ENCODE peak calls at places on chromosome 1, in ten cellular contexts. One of them, this sample, is unnamed.

GRCh38 chr1:201025571-201026002 is 2.1 kb upstream of the KIF21B start:
- DNase-seq in Caco-2: peak
- DNase-seq in GM23248: peak
- DNase-seq in Right ventricle myocardium inferior: no peak
- DNase-seq in Daoy: peak
- DNase-seq in osteocyte: no peak
- DNase-seq in neural progenitor cell: peak
- DNase-seq in skeletal muscle cell: peak
- DNase-seq in NCI-H2029: no peak
- DNase-seq in uterus: no peak
- DNase-seq in this sample: peak

GRCh38 chr1:203929741-203930309 is 68.4 kb downstream of the SNRPE start:
- DNase-seq in Caco-2: peak
- DNase-seq in GM23248: no peak
- DNase-seq in Right ventricle myocardium inferior: no peak
- DNase-seq in Daoy: no peak
- DNase-seq in osteocyte: no peak
- DNase-seq in neural progenitor cell: no peak
- DNase-seq in skeletal muscle cell: no peak
- DNase-seq in NCI-H2029: no peak
- DNase-seq in uterus: no peak
- DNase-seq in this sample: no peak

GRCh38 chr1:47569681-47570470 is 132.0 kb downstream of the FOXD2 start:
- DNase-seq in Caco-2: peak
- DNase-seq in GM23248: peak
- DNase-seq in Right ventricle myocardium inferior: no peak
- DNase-seq in Daoy: peak
- DNase-seq in osteocyte: no peak
- DNase-seq in neural progenitor cell: peak
- DNase-seq in skeletal muscle cell: peak
- DNase-seq in NCI-H2029: peak
- DNase-seq in uterus: peak
- DNase-seq in this sample: no peak

GRCh38 chr1:196450143-196450911 is 157.9 kb downstream of the KCNT2 start:
- DNase-seq in Caco-2: no peak
- DNase-seq in GM23248: no peak
- DNase-seq in Right ventricle myocardium inferior: no peak
- DNase-seq in Daoy: no peak
- DNase-seq in osteocyte: no peak
- DNase-seq in neural progenitor cell: no peak
- DNase-seq in skeletal muscle cell: no peak
- DNase-seq in NCI-H2029: no peak
- DNase-seq in uterus: no peak
- DNase-seq in this sample: no peak

GRCh38 chr1:36654586-36654985 is 171.9 kb upstream of the CSF3R start:
- DNase-seq in Caco-2: no peak
- DNase-seq in GM23248: no peak
- DNase-seq in Right ventricle myocardium inferior: no peak
- DNase-seq in Daoy: no peak
- DNase-seq in osteocyte: no peak
- DNase-seq in neural progenitor cell: no peak
- DNase-seq in skeletal muscle cell: no peak
- DNase-seq in NCI-H2029: no peak
- DNase-seq in uterus: no peak
- DNase-seq in this sample: no peak

GRCh38 chr1:86825294-86825693 is 88.6 kb downstream of the SELENOF start:
- DNase-seq in Caco-2: no peak
- DNase-seq in GM23248: peak
- DNase-seq in Right ventricle myocardium inferior: no peak
- DNase-seq in Daoy: peak
- DNase-seq in osteocyte: no peak
- DNase-seq in neural progenitor cell: no peak
- DNase-seq in skeletal muscle cell: no peak
- DNase-seq in NCI-H2029: peak
- DNase-seq in uterus: no peak
- DNase-seq in this sample: no peak

GRCh38 chr1:70405780-70406416 is 5.2 kb upstream of the CTH start:
- DNase-seq in Caco-2: no peak
- DNase-seq in GM23248: no peak
- DNase-seq in Right ventricle myocardium inferior: no peak
- DNase-seq in Daoy: no peak
- DNase-seq in osteocyte: no peak
- DNase-seq in neural progenitor cell: no peak
- DNase-seq in skeletal muscle cell: no peak
- DNase-seq in NCI-H2029: no peak
- DNase-seq in uterus: no peak
- DNase-seq in this sample: no peak

GRCh38 chr1:228445867-228446584 is 29.4 kb upstream of the TRIM17 start:
- DNase-seq in Caco-2: peak
- DNase-seq in GM23248: peak
- DNase-seq in Right ventricle myocardium inferior: no peak
- DNase-seq in Daoy: peak
- DNase-seq in osteocyte: no peak
- DNase-seq in neural progenitor cell: peak
- DNase-seq in skeletal muscle cell: no peak
- DNase-seq in NCI-H2029: no peak
- DNase-seq in uterus: no peak
- DNase-seq in this sample: no peak

GRCh38 chr1:154860154-154860870 is 9.8 kb downstream of the KCNN3 start:
- DNase-seq in Caco-2: no peak
- DNase-seq in GM23248: no peak
- DNase-seq in Right ventricle myocardium inferior: no peak
- DNase-seq in Daoy: peak
- DNase-seq in osteocyte: no peak
- DNase-seq in neural progenitor cell: no peak
- DNase-seq in skeletal muscle cell: no peak
- DNase-seq in NCI-H2029: no peak
- DNase-seq in uterus: no peak
- DNase-seq in this sample: peak

GRCh38 chr1:41399148-41399795 is 38.0 kb downstream of the FOXO6 start:
- DNase-seq in Caco-2: no peak
- DNase-seq in GM23248: no peak
- DNase-seq in Right ventricle myocardium inferior: peak
- DNase-seq in Daoy: no peak
- DNase-seq in osteocyte: no peak
- DNase-seq in neural progenitor cell: peak
- DNase-seq in skeletal muscle cell: no peak
- DNase-seq in NCI-H2029: peak
- DNase-seq in uterus: no peak
- DNase-seq in this sample: no peak

GRCh38 chr1:188652678-188653077 is 1823.9 kb downstream of the PLA2G4A start:
- DNase-seq in Caco-2: no peak
- DNase-seq in GM23248: peak
- DNase-seq in Right ventricle myocardium inferior: no peak
- DNase-seq in Daoy: peak
- DNase-seq in osteocyte: no peak
- DNase-seq in neural progenitor cell: no peak
- DNase-seq in skeletal muscle cell: peak
- DNase-seq in NCI-H2029: no peak
- DNase-seq in uterus: no peak
- DNase-seq in this sample: no peak

GRCh38 chr1:42105025-42105424 is 48.2 kb upstream of the GUCA2B start:
- DNase-seq in Caco-2: no peak
- DNase-seq in GM23248: no peak
- DNase-seq in Right ventricle myocardium inferior: no peak
- DNase-seq in Daoy: no peak
- DNase-seq in osteocyte: no peak
- DNase-seq in neural progenitor cell: no peak
- DNase-seq in skeletal muscle cell: no peak
- DNase-seq in NCI-H2029: no peak
- DNase-seq in uterus: no peak
- DNase-seq in this sample: no peak

GRCh38 chr1:230867119-230867902 is 1.0 kb downstream of the C1orf198 start:
- DNase-seq in Caco-2: no peak
- DNase-seq in GM23248: peak
- DNase-seq in Right ventricle myocardium inferior: no peak
- DNase-seq in Daoy: no peak
- DNase-seq in osteocyte: no peak
- DNase-seq in neural progenitor cell: no peak
- DNase-seq in skeletal muscle cell: no peak
- DNase-seq in NCI-H2029: no peak
- DNase-seq in uterus: no peak
- DNase-seq in this sample: no peak

GRCh38 chr1:173411835-173412742 is 65.0 kb upstream of the PRDX6 start:
- DNase-seq in Caco-2: no peak
- DNase-seq in GM23248: peak
- DNase-seq in Right ventricle myocardium inferior: no peak
- DNase-seq in Daoy: peak
- DNase-seq in osteocyte: no peak
- DNase-seq in neural progenitor cell: no peak
- DNase-seq in skeletal muscle cell: peak
- DNase-seq in NCI-H2029: no peak
- DNase-seq in uterus: no peak
- DNase-seq in this sample: no peak

GRCh38 chr1:118788372-118788955 is 199.7 kb downstream of the TBX15 start:
- DNase-seq in Caco-2: no peak
- DNase-seq in GM23248: peak
- DNase-seq in Right ventricle myocardium inferior: peak
- DNase-seq in Daoy: peak
- DNase-seq in osteocyte: no peak
- DNase-seq in neural progenitor cell: no peak
- DNase-seq in skeletal muscle cell: peak
- DNase-seq in NCI-H2029: peak
- DNase-seq in uterus: no peak
- DNase-seq in this sample: no peak

GRCh38 chr1:241081473-241081872 is 275.5 kb downstream of the RGS7 start:
- DNase-seq in Caco-2: no peak
- DNase-seq in GM23248: no peak
- DNase-seq in Right ventricle myocardium inferior: no peak
- DNase-seq in Daoy: no peak
- DNase-seq in osteocyte: no peak
- DNase-seq in neural progenitor cell: no peak
- DNase-seq in skeletal muscle cell: peak
- DNase-seq in NCI-H2029: no peak
- DNase-seq in uterus: no peak
- DNase-seq in this sample: no peak

GRCh38 chr1:52593495-52593894 is 8.7 kb upstream of the GPX7 start:
- DNase-seq in Caco-2: no peak
- DNase-seq in GM23248: no peak
- DNase-seq in Right ventricle myocardium inferior: no peak
- DNase-seq in Daoy: no peak
- DNase-seq in osteocyte: no peak
- DNase-seq in neural progenitor cell: no peak
- DNase-seq in skeletal muscle cell: peak
- DNase-seq in NCI-H2029: no peak
- DNase-seq in uterus: no peak
- DNase-seq in this sample: no peak

This sample was measured in NAMALWA.